ENCODE peak calls at places on chromosome 1, in eight cellular contexts. B, Z, Y, P, K, D, I and Q are unnamed samples.

GRCh38 chr1:45442272-45442671 is 48.7 kb downstream of the TESK2 start:
- DNase-seq in Y (peak; percentile 70), D (peak; percentile 35), I (no peak), K (no peak), B (no peak), Z (peak; percentile 76), P (no peak), Q (no peak)

GRCh38 chr1:115356356-115356755 is 18.3 kb upstream of the NGF start:
- DNase-seq in I (no peak), B (no peak), P (no peak), K (no peak), D (no peak), Z (peak; percentile 5), Y (no peak), Q (no peak)

GRCh38 chr1:95206514-95206913 is 27.5 kb upstream of the RWDD3 start:
- DNase-seq in B (no peak), Y (no peak), P (no peak), I (no peak), Z (no peak), K (no peak), D (no peak), Q (no peak)

GRCh38 chr1:75342799-75343198 is 208.6 kb downstream of the LHX8 start:
- DNase-seq in K (no peak), I (no peak), B (no peak), Y (no peak), D (no peak), Z (no peak), P (peak; percentile 4), Q (no peak)

GRCh38 chr1:231026576-231026975 is 13.5 kb downstream of the FAM89A start:
- DNase-seq in Z (no peak), B (no peak), P (no peak), Y (no peak), I (no peak), D (no peak), K (no peak), Q (no peak)

GRCh38 chr1:112905420-112906154 is 50.4 kb downstream of the SLC16A1 start:
- DNase-seq in I (peak; percentile 81), B (no peak), Z (no peak), P (peak; percentile 43), D (no peak), K (no peak), Y (peak; percentile 28), Q (no peak)

GRCh38 chr1:227734858-227735780 is at the start of the genes JMJD4 and SNAP47:
- DNase-seq in Y (peak; percentile 89), B (peak; percentile 96), Z (peak; percentile 88), K (peak; percentile 91), P (peak; percentile 98), D (peak; percentile 59), I (peak; percentile 94), Q (peak; percentile 87)

GRCh38 chr1:218679988-218680743 is 335.0 kb downstream of the TGFB2 start:
- DNase-seq in K (no peak), B (no peak), P (no peak), Y (no peak), Z (peak; percentile 63), I (no peak), D (no peak), Q (no peak)

GRCh38 chr1:143653403-143653802 is 318.4 kb downstream of the FAM72C start:
- DNase-seq in Z (no peak), K (no peak), P (no peak), B (no peak), D (no peak), I (no peak), Y (no peak), Q (no peak)

GRCh38 chr1:186440584-186440983 is 20.3 kb downstream of the PDC start:
- DNase-seq in K (no peak), P (no peak), Y (no peak), I (no peak), D (no peak), Z (peak; percentile 74), B (no peak), Q (no peak)

GRCh38 chr1:221759436-221759835 is 17.5 kb upstream of the DUSP10 start:
- DNase-seq in D (no peak), I (no peak), Y (no peak), Z (no peak), P (no peak), K (no peak), B (no peak), Q (no peak)

GRCh38 chr1:153611356-153611755 is 1.6 kb downstream of the S100A16 start:
- DNase-seq in P (no peak), Y (peak; percentile 55), K (no peak), D (no peak), Z (no peak), B (no peak), I (no peak), Q (no peak)

GRCh38 chr1:17569200-17570139 is 30.0 kb downstream of the ARHGEF10L start:
- DNase-seq in Z (peak; percentile 36), P (no peak), B (peak; percentile 87), I (peak; percentile 70), Y (peak; percentile 91), K (peak; percentile 84), D (peak; percentile 66), Q (peak; percentile 89)

GRCh38 chr1:206419250-206419649 is 51.0 kb upstream of the IKBKE start:
- DNase-seq in Y (peak; percentile 10), D (no peak), K (no peak), I (peak; percentile 29), B (no peak), Z (peak; percentile 41), P (no peak), Q (no peak)

GRCh38 chr1:216665891-216666290 is 57.3 kb downstream of the ESRRG start:
- DNase-seq in B (no peak), P (no peak), Y (no peak), K (no peak), I (no peak), D (no peak), Z (no peak), Q (no peak)

GRCh38 chr1:216670118-216670870 is 52.9 kb downstream of the ESRRG start:
- DNase-seq in I (no peak), K (no peak), P (no peak), Z (peak; percentile 17), D (no peak), B (no peak), Y (no peak), Q (no peak)

GRCh38 chr1:216665381-216665780 is 57.8 kb downstream of the ESRRG start:
- DNase-seq in Y (peak; percentile 30), P (no peak), Z (peak; percentile 2), B (no peak), K (no peak), D (no peak), I (no peak), Q (no peak)

GRCh38 chr1:216662681-216663080 is 60.5 kb downstream of the ESRRG start:
- DNase-seq in K (no peak), D (no peak), B (no peak), P (no peak), Z (no peak), Y (no peak), I (no peak), Q (no peak)

DNA sequence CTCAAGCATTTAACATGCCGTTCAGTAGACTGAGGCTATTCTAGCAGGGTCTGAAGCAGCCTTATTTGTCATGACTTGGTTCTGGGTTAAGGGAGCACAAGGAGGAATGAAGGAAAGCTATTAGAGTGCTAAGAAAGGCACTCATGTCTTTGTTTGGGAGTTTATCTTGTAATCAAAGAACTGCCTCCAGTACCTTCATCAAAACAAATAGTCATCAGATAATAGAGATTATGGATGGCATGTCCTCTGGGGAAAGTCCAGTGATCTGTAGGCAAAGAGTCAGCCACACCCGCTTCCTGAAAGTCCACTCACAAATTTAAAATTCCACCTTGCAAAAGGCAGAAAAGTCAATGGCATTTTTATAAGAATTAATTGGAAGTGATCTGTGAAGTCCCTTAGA is 56.8 kb downstream of the ESRRG start:
- DNase-seq in P (no peak), Z (no peak), D (no peak), B (no peak), I (no peak), Y (no peak), K (no peak), Q (no peak)
- H3K4me3 ChIP-seq in P (no peak overlapping the region), Z (no peak overlapping the region), D (no peak overlapping the region), B (no peak overlapping the region), I (no peak overlapping the region), Y (no peak overlapping the region), K (no peak overlapping the region), Q (no peak overlapping the region)

GRCh38 chr1:109397451-109398342 is at the start of gene SORT1:
- DNase-seq in Y (peak; percentile 60), I (peak; percentile 85), D (no peak), Z (peak; percentile 77), B (peak; percentile 91), K (peak; percentile 84), P (peak; percentile 96), Q (peak; percentile 85)

GRCh38 chr1:109395602-109396512 is 1.9 kb downstream of the SORT1 start:
- DNase-seq in Z (no peak), B (peak; percentile 58), Y (no peak), I (no peak), D (no peak), P (no peak), K (no peak), Q (no peak)

GRCh38 chr1:109398343-109399225 is 866 bp upstream of the SORT1 start:
- DNase-seq in B (no peak), P (no peak), Z (peak; percentile 33), D (no peak), Y (no peak), I (no peak), K (no peak), Q (no peak)

GRCh38 chr1:109396513-109396839 is 1.2 kb downstream of the SORT1 start:
- DNase-seq in Z (no peak), D (no peak), B (no peak), Y (no peak), I (no peak), K (no peak), P (no peak), Q (no peak)

GRCh38 chr1:109396971-109397370 is 747 bp downstream of the SORT1 start:
- DNase-seq in D (no peak), B (no peak), P (peak; percentile 23), K (no peak), I (no peak), Z (no peak), Y (no peak), Q (no peak)
- H3K4me3 ChIP-seq in D (peak overlapping the region; percentile 65), B (peak overlapping the region; percentile 72), P (peak overlapping the region; percentile 52), K (peak overlapping the region; percentile 50), I (peak overlapping the region; percentile 71), Z (peak overlapping the region; percentile 54), Y (peak overlapping the region; percentile 30), Q (peak overlapping the region; percentile 36)

GRCh38 chr1:32336963-32337675 is 1.1 kb upstream of the MARCKSL1 start:
- DNase-seq in K (peak; percentile 76), P (peak; percentile 52), I (peak; percentile 50), B (peak; percentile 71), D (no peak), Y (peak; percentile 47), Z (peak; percentile 87), Q (peak; percentile 30)
- H3K4me3 ChIP-seq in K (no peak overlapping the region), P (no peak overlapping the region), I (no peak overlapping the region), B (no peak overlapping the region), D (no peak overlapping the region), Y (no peak overlapping the region), Z (no peak overlapping the region), Q (no peak overlapping the region)

DNA sequence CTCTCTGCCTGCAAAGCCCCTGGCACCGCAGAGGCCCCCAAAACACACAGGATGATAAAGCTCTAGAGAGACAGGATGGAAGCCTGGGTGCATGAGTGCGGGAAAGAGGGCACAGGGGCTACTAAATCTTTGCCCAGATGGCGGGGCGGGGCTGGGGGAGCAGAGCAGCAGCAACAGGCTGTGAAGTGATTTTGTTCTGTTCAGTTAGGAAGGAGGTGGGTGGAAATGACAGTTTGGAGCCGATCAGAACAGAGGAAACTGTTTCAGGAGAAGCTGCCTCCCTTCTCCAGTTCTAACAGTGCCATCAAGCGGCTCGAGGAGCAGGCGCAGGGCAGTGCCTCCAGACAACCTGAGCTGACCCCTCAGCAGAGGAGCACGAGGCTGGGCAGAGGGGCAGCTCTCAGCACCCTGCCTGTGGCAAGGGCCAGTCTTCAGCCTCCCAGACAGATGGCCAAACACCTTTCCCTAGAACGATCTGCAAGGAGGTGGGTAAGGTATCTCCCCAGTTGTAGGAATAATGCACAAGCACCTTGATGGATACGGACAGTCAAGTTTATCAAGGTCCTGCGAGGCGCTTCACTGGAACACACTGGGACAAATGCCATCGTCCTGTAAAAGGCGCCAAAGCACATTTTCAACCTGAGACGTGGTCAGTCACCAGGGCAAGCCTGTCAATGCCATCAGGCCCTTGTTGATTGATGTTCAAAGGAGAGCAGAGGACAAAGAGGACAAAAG is 44.9 kb downstream of the TOMM20 start:
- DNase-seq in I (peak; percentile 80), B (peak; percentile 89), P (peak; percentile 79), Z (peak; percentile 83), K (peak; percentile 86), Y (peak; percentile 96), D (peak; percentile 80), Q (peak; percentile 82)
- H3K4me3 ChIP-seq in I (peak overlapping the region; percentile 22), B (peak overlapping the region; percentile 53), P (no peak overlapping the region), Z (no peak overlapping the region), K (no peak overlapping the region), Y (no peak overlapping the region), D (no peak overlapping the region), Q (peak overlapping the region; percentile 27)